ENCODE peak calls at places on chromosomes 5 and 9, in nine cellular contexts. J, G, Q, C, R, X, A, Z and T are unnamed samples.

GRCh38 chr5:73234156-73234555 is 61.2 kb downstream of the TMEM174 start:
- DNase-seq in J (no peak), G (no peak), Q (no peak), C (no peak), R (no peak), X (no peak), A (no peak), Z (no peak), T (no peak)

GRCh38 chr5:115170128-115170923 is 618 bp upstream of the TRIM36 start:
- DNase-seq in J (no peak), G (no peak), Q (peak), C (no peak), R (peak), X (no peak), A (no peak), Z (peak), T (no peak)

GRCh38 chr5:173928871-173929574 is 40.9 kb downstream of the CPEB4 start:
- DNase-seq in J (no peak), G (no peak), Q (no peak), C (no peak), R (no peak), X (no peak), A (no peak), Z (no peak), T (no peak)

GRCh38 chr5:100776244-100776643 is 126.8 kb downstream of the ST8SIA4 start:
- DNase-seq in J (no peak), G (no peak), Q (no peak), C (no peak), R (peak), X (no peak), A (no peak), Z (no peak), T (no peak)

GRCh38 chr9:16689352-16689938 is 181.0 kb downstream of the BNC2 start:
- DNase-seq in J (no peak), G (peak), Q (no peak), C (no peak), R (no peak), X (no peak), A (no peak), Z (no peak), T (peak)

GRCh38 chr5:75601996-75602395 is 9.3 kb upstream of the ANKDD1B start:
- DNase-seq in J (no peak), G (no peak), Q (no peak), C (no peak), R (peak), X (no peak), A (no peak), Z (no peak), T (no peak)

GRCh38 chr5:4258170-4258569 is 662.5 kb downstream of the IRX1 start:
- DNase-seq in J (no peak), G (no peak), Q (no peak), C (no peak), R (no peak), X (no peak), A (no peak), Z (no peak), T (no peak)

GRCh38 chr9:93252781-93253530 is 69.0 kb downstream of the WNK2 start:
- DNase-seq in J (no peak), G (no peak), Q (no peak), C (no peak), R (no peak), X (no peak), A (no peak), Z (no peak), T (peak)

GRCh38 chr5:146541956-146542849 is 26.2 kb upstream of the GPR151 start:
- DNase-seq in J (peak), G (peak), Q (no peak), C (peak), R (peak), X (peak), A (peak), Z (peak), T (peak)

GRCh38 chr5:378976-379742 is 57.6 kb downstream of the AHRR start:
- DNase-seq in J (no peak), G (no peak), Q (no peak), C (no peak), R (peak), X (peak), A (no peak), Z (peak), T (no peak)

GRCh38 chr5:168356592-168356991 is 65.1 kb downstream of the WWC1 start:
- DNase-seq in J (no peak), G (peak), Q (no peak), C (no peak), R (no peak), X (no peak), A (no peak), Z (no peak), T (no peak)

GRCh38 chr5:1772634-1773033 is 27.0 kb downstream of the MRPL36 start:
- DNase-seq in J (no peak), G (no peak), Q (no peak), C (no peak), R (peak), X (no peak), A (no peak), Z (no peak), T (no peak)

GRCh38 chr9:135479469-135480052 is at the start of gene PPP1R26:
- DNase-seq in J (no peak), G (peak), Q (no peak), C (no peak), R (peak), X (no peak), A (no peak), Z (no peak), T (peak)

GRCh38 chr9:79651251-79651795 is 79.6 kb downstream of the TLE4 start:
- DNase-seq in J (no peak), G (peak), Q (no peak), C (no peak), R (peak), X (no peak), A (no peak), Z (no peak), T (no peak)

GRCh38 chr9:113361304-113362018 is 12.1 kb downstream of the BSPRY start:
- DNase-seq in J (no peak), G (no peak), Q (no peak), C (no peak), R (no peak), X (no peak), A (no peak), Z (peak), T (no peak)

GRCh38 chr9:133787749-133788015 is 49.5 kb upstream of the SARDH start:
- DNase-seq in J (no peak), G (no peak), Q (no peak), C (no peak), R (peak), X (no peak), A (no peak), Z (peak), T (peak)

GRCh38 chr9:85425153-85425611 is 316.6 kb downstream of the AGTPBP1 start:
- DNase-seq in J (peak), G (peak), Q (peak), C (no peak), R (peak), X (peak), A (no peak), Z (peak), T (peak)

GRCh38 chr9:131833906-131834305 is 94.0 kb upstream of the RAPGEF1 start:
- DNase-seq in J (no peak), G (no peak), Q (no peak), C (no peak), R (peak), X (no peak), A (no peak), Z (no peak), T (no peak)

GRCh38 chr5:127957183-127957582 is 126.4 kb upstream of the SLC12A2 start:
- DNase-seq in J (no peak), G (no peak), Q (no peak), C (no peak), R (peak), X (no peak), A (no peak), Z (no peak), T (peak)

GRCh38 chr5:60196382-60197113 is 303.0 kb upstream of the PDE4D start:
- DNase-seq in J (no peak), G (no peak), Q (peak), C (no peak), R (peak), X (no peak), A (peak), Z (no peak), T (no peak)

GRCh38 chr5:33824516-33825195 is 67.1 kb downstream of the ADAMTS12 start:
- DNase-seq in J (no peak), G (no peak), Q (no peak), C (no peak), R (peak), X (no peak), A (no peak), Z (no peak), T (peak)

GRCh38 chr5:136062563-136063274 is 33.9 kb downstream of the TGFBI start:
- DNase-seq in J (no peak), G (peak), Q (no peak), C (no peak), R (peak), X (peak), A (no peak), Z (peak), T (no peak)

GRCh38 chr9:35510745-35511428 is 21.0 kb downstream of the RUSC2 start:
- DNase-seq in J (no peak), G (no peak), Q (peak), C (no peak), R (peak), X (no peak), A (peak), Z (no peak), T (peak)

GRCh38 chr9:126343271-126343700 is 16.7 kb downstream of the MVB12B start:
- DNase-seq in J (no peak), G (no peak), Q (no peak), C (no peak), R (no peak), X (no peak), A (no peak), Z (no peak), T (peak)

GRCh38 chr5:35963381-35963843 is 25.0 kb upstream of the CAPSL start:
- DNase-seq in J (no peak), G (no peak), Q (no peak), C (no peak), R (peak), X (no peak), A (no peak), Z (peak), T (peak)

GRCh38 chr5:169997736-169998284 is 17.5 kb upstream of the INSYN2B start:
- DNase-seq in J (no peak), G (no peak), Q (no peak), C (no peak), R (no peak), X (no peak), A (no peak), Z (no peak), T (no peak)

GRCh38 chr5:96254980-96255681 is 177.9 kb downstream of the PCSK1 start:
- DNase-seq in J (no peak), G (no peak), Q (peak), C (no peak), R (peak), X (no peak), A (peak), Z (no peak), T (no peak)

GRCh38 chr9:34710023-34710422 is at the start of gene CCL21:
- DNase-seq in J (no peak), G (no peak), Q (no peak), C (no peak), R (no peak), X (no peak), A (no peak), Z (no peak), T (no peak)

GRCh38 chr9:90428517-90428916 is 214.1 kb downstream of the DIRAS2 start:
- DNase-seq in J (no peak), G (no peak), Q (no peak), C (no peak), R (no peak), X (no peak), A (no peak), Z (no peak), T (no peak)

GRCh38 chr5:181052526-181052927 is 12.5 kb downstream of the BTNL9 start:
- DNase-seq in J (no peak), G (peak), Q (no peak), C (no peak), R (no peak), X (no peak), A (no peak), Z (peak), T (no peak)